ENCODE peak calls at places on chromosomes 7 and 10, in ten cellular contexts. Q, K, F, Y, O, T, H, W, S and L are unnamed samples.

GRCh38 chr10:35565602-35566061 is 39.5 kb upstream of the GJD4 start:
- DNase-seq in Q (no peak), K (peak; percentile 80), F (no peak), Y (peak; percentile 28), O (no peak), T (peak; percentile 75), H (no peak), W (no peak), S (no peak), L (no peak)

GRCh38 chr10:34766811-34767516 is 48.1 kb downstream of the PARD3 start:
- DNase-seq in Q (no peak), K (no peak), F (no peak), Y (no peak), O (no peak), T (no peak), H (no peak), W (no peak), S (no peak), L (no peak)

GRCh38 chr7:784971-785370 is 47.3 kb upstream of the SUN1 start:
- DNase-seq in Q (no peak), K (no peak), F (no peak), Y (no peak), O (no peak), T (no peak), H (no peak), W (no peak), S (no peak), L (no peak)

GRCh38 chr10:125407000-125407502 is 246.7 kb upstream of the CTBP2 start:
- DNase-seq in Q (no peak), K (peak; percentile 27), F (no peak), Y (no peak), O (no peak), T (no peak), H (no peak), W (no peak), S (no peak), L (no peak)

GRCh38 chr10:132591166-132591971 is 53.8 kb downstream of the INPP5A start:
- DNase-seq in Q (no peak), K (peak; percentile 92), F (no peak), Y (peak; percentile 63), O (no peak), T (no peak), H (no peak), W (no peak), S (no peak), L (no peak)

GRCh38 chr7:139774376-139774775 is 3.4 kb downstream of the HIPK2 start:
- DNase-seq in Q (no peak), K (peak; percentile 75), F (no peak), Y (peak; percentile 50), O (no peak), T (no peak), H (no peak), W (no peak), S (no peak), L (no peak)

GRCh38 chr10:118166951-118167350 is 120.2 kb upstream of the RAB11FIP2 start:
- DNase-seq in Q (no peak), K (no peak), F (no peak), Y (no peak), O (no peak), T (no peak), H (no peak), W (no peak), S (no peak), L (no peak)

GRCh38 chr10:29009464-29009863 is 279.4 kb upstream of the LYZL1 start:
- DNase-seq in Q (no peak), K (no peak), F (no peak), Y (no peak), O (no peak), T (no peak), H (peak; percentile 94), W (no peak), S (no peak), L (no peak)

GRCh38 chr10:132162021-132162531 is 24.7 kb upstream of the DPYSL4 start:
- DNase-seq in Q (peak; percentile 24), K (no peak), F (peak; percentile 32), Y (no peak), O (no peak), T (peak; percentile 49), H (no peak), W (no peak), S (no peak), L (no peak)

GRCh38 chr7:80439894-80440811 is 71.7 kb downstream of the GNAT3 start:
- DNase-seq in Q (no peak), K (peak; percentile 83), F (no peak), Y (peak; percentile 84), O (no peak), T (no peak), H (peak; percentile 31), W (no peak), S (no peak), L (no peak)

GRCh38 chr7:78039791-78040776 is 241.5 kb downstream of the PHTF2 start:
- DNase-seq in Q (peak; percentile 55), K (peak; percentile 14), F (peak; percentile 16), Y (peak; percentile 13), O (no peak), T (no peak), H (peak; percentile 83), W (no peak), S (peak; percentile 32), L (peak; percentile 17)

GRCh38 chr7:33805630-33806233 is 99.6 kb upstream of the BMPER start:
- DNase-seq in Q (no peak), K (peak; percentile 92), F (no peak), Y (peak; percentile 92), O (no peak), T (no peak), H (no peak), W (no peak), S (no peak), L (no peak)

GRCh38 chr10:46268076-46268881 is 18.5 kb upstream of the ANTXRL start:
- DNase-seq in Q (no peak), K (no peak), F (peak; percentile 63), Y (no peak), O (no peak), T (no peak), H (no peak), W (no peak), S (peak; percentile 41), L (no peak)

GRCh38 chr7:154841731-154842331 is 161.1 kb downstream of the PAXIP1 start:
- DNase-seq in Q (no peak), K (no peak), F (no peak), Y (no peak), O (no peak), T (no peak), H (no peak), W (no peak), S (no peak), L (no peak)

GRCh38 chr10:70743430-70743788 is 41.8 kb downstream of the TBATA start:
- DNase-seq in Q (peak; percentile 35), K (no peak), F (no peak), Y (no peak), O (no peak), T (no peak), H (no peak), W (no peak), S (no peak), L (no peak)

GRCh38 chr7:126450269-126450671 is 802.5 kb downstream of the GRM8 start:
- DNase-seq in Q (no peak), K (no peak), F (no peak), Y (no peak), O (no peak), T (no peak), H (peak; percentile 1), W (no peak), S (no peak), L (no peak)

GRCh38 chr7:43124388-43124787 is 11.9 kb downstream of the HECW1 start:
- DNase-seq in Q (no peak), K (no peak), F (no peak), Y (no peak), O (no peak), T (no peak), H (no peak), W (no peak), S (no peak), L (no peak)

GRCh38 chr7:74674166-74674565 is 16.6 kb downstream of the GTF2I start:
- DNase-seq in Q (no peak), K (no peak), F (no peak), Y (no peak), O (no peak), T (no peak), H (no peak), W (no peak), S (no peak), L (no peak)

GRCh38 chr10:48924988-48925387 is 14.7 kb downstream of the LRRC18 start:
- DNase-seq in Q (no peak), K (no peak), F (no peak), Y (no peak), O (no peak), T (no peak), H (no peak), W (no peak), S (no peak), L (no peak)

GRCh38 chr7:130356121-130356759 is 11.6 kb downstream of the CPA5 start:
- DNase-seq in Q (no peak), K (peak; percentile 96), F (no peak), Y (peak; percentile 97), O (no peak), T (no peak), H (no peak), W (no peak), S (no peak), L (no peak)

GRCh38 chr10:43680035-43680434 is 31.4 kb upstream of the ZNF32 start:
- DNase-seq in Q (no peak), K (peak; percentile 36), F (no peak), Y (peak; percentile 24), O (no peak), T (no peak), H (peak; percentile 25), W (no peak), S (no peak), L (no peak)

GRCh38 chr10:124474502-124475070 is 13.0 kb downstream of the LHPP start:
- DNase-seq in Q (no peak), K (no peak), F (no peak), Y (no peak), O (no peak), T (no peak), H (peak; percentile 48), W (no peak), S (no peak), L (no peak)

GRCh38 chr10:131155903-131156285 is 155.6 kb downstream of the TCERG1L start:
- DNase-seq in Q (no peak), K (no peak), F (no peak), Y (no peak), O (no peak), T (no peak), H (peak; percentile 7), W (no peak), S (no peak), L (no peak)

GRCh38 chr10:20659225-20659624 is 237.9 kb downstream of the NEBL start:
- DNase-seq in Q (no peak), K (no peak), F (no peak), Y (no peak), O (no peak), T (no peak), H (no peak), W (no peak), S (no peak), L (no peak)

GRCh38 chr10:69731184-69731583 is 70.5 kb upstream of the COL13A1 start:
- DNase-seq in Q (no peak), K (peak; percentile 71), F (no peak), Y (peak; percentile 36), O (no peak), T (no peak), H (no peak), W (no peak), S (no peak), L (no peak)

GRCh38 chr7:66609176-66609575 is 19.5 kb upstream of the KCTD7 start:
- DNase-seq in Q (no peak), K (no peak), F (no peak), Y (no peak), O (no peak), T (no peak), H (no peak), W (no peak), S (no peak), L (no peak)

GRCh38 chr10:122590158-122590557 is 29.6 kb downstream of the DMBT1 start:
- DNase-seq in Q (no peak), K (no peak), F (no peak), Y (no peak), O (no peak), T (no peak), H (no peak), W (no peak), S (no peak), L (no peak)

GRCh38 chr7:39434012-39434411 is 132.2 kb upstream of the YAE1 start:
- DNase-seq in Q (no peak), K (no peak), F (no peak), Y (no peak), O (no peak), T (no peak), H (no peak), W (no peak), S (no peak), L (no peak)